ENCODE peak calls at places on chromosome 9, in eight cellular contexts. One of them, this sample, is unnamed.

GRCh38 chr9:76433851-76434250 is 25.1 kb upstream of the GCNT1 start:
- DNase-seq in osteoblast: no peak
- DNase-seq in AG04450: no peak
- DNase-seq in astrocyte: peak; percentile 72
- DNase-seq in right lobe of liver: no peak
- DNase-seq in mammary epithelial cell: peak; percentile 46
- DNase-seq in bronchial epithelial cell: peak; percentile 62
- DNase-seq in cardiac muscle cell: no peak
- DNase-seq in this sample: no peak

GRCh38 chr9:35538361-35539234 is 48.7 kb downstream of the RUSC2 start:
- DNase-seq in osteoblast: peak; percentile 90
- DNase-seq in AG04450: no peak
- DNase-seq in astrocyte: peak; percentile 82
- DNase-seq in right lobe of liver: no peak
- DNase-seq in mammary epithelial cell: peak; percentile 37
- DNase-seq in bronchial epithelial cell: peak; percentile 23
- DNase-seq in cardiac muscle cell: peak; percentile 92
- DNase-seq in this sample: no peak

GRCh38 chr9:131609116-131609830 is 64.0 kb downstream of the PRRT1B start:
- DNase-seq in osteoblast: peak; percentile 94
- DNase-seq in AG04450: no peak
- DNase-seq in astrocyte: peak; percentile 78
- DNase-seq in right lobe of liver: no peak
- DNase-seq in mammary epithelial cell: peak; percentile 67
- DNase-seq in bronchial epithelial cell: peak; percentile 45
- DNase-seq in cardiac muscle cell: peak; percentile 69
- DNase-seq in this sample: no peak

GRCh38 chr9:112870556-112870955 is 20.1 kb downstream of the SLC46A2 start:
- DNase-seq in osteoblast: no peak
- DNase-seq in AG04450: no peak
- DNase-seq in astrocyte: no peak
- DNase-seq in right lobe of liver: no peak
- DNase-seq in mammary epithelial cell: no peak
- DNase-seq in bronchial epithelial cell: no peak
- DNase-seq in cardiac muscle cell: no peak
- DNase-seq in this sample: no peak

GRCh38 chr9:23914431-23915003 is 88.5 kb upstream of the ELAVL2 start:
- DNase-seq in osteoblast: no peak
- DNase-seq in AG04450: no peak
- DNase-seq in astrocyte: no peak
- DNase-seq in right lobe of liver: no peak
- DNase-seq in mammary epithelial cell: no peak
- DNase-seq in bronchial epithelial cell: no peak
- DNase-seq in cardiac muscle cell: no peak
- DNase-seq in this sample: no peak

GRCh38 chr9:37445832-37446231 is 19.4 kb downstream of the ZBTB5 start:
- DNase-seq in osteoblast: no peak
- DNase-seq in AG04450: no peak
- DNase-seq in astrocyte: no peak
- DNase-seq in right lobe of liver: no peak
- DNase-seq in mammary epithelial cell: no peak
- DNase-seq in bronchial epithelial cell: no peak
- DNase-seq in cardiac muscle cell: no peak
- DNase-seq in this sample: no peak

GRCh38 chr9:80030801-80031200 is 459.0 kb downstream of the TLE4 start:
- DNase-seq in osteoblast: no peak
- DNase-seq in AG04450: no peak
- DNase-seq in astrocyte: peak; percentile 70
- DNase-seq in right lobe of liver: no peak
- DNase-seq in mammary epithelial cell: no peak
- DNase-seq in bronchial epithelial cell: no peak
- DNase-seq in cardiac muscle cell: no peak
- DNase-seq in this sample: no peak

GRCh38 chr9:6788175-6789016 is 30.6 kb downstream of the KDM4C start:
- DNase-seq in osteoblast: peak; percentile 87
- DNase-seq in AG04450: no peak
- DNase-seq in astrocyte: peak; percentile 49
- DNase-seq in right lobe of liver: no peak
- DNase-seq in mammary epithelial cell: peak; percentile 31
- DNase-seq in bronchial epithelial cell: peak; percentile 66
- DNase-seq in cardiac muscle cell: peak; percentile 44
- DNase-seq in this sample: peak; percentile 63

GRCh38 chr9:76957258-76957657 is 51.3 kb upstream of the PRUNE2 start:
- DNase-seq in osteoblast: no peak
- DNase-seq in AG04450: no peak
- DNase-seq in astrocyte: no peak
- DNase-seq in right lobe of liver: no peak
- DNase-seq in mammary epithelial cell: no peak
- DNase-seq in bronchial epithelial cell: no peak
- DNase-seq in cardiac muscle cell: no peak
- DNase-seq in this sample: no peak

GRCh38 chr9:125559194-125559593 is 147.8 kb downstream of the MAPKAP1 start:
- DNase-seq in osteoblast: no peak
- DNase-seq in AG04450: no peak
- DNase-seq in astrocyte: no peak
- DNase-seq in right lobe of liver: no peak
- DNase-seq in mammary epithelial cell: no peak
- DNase-seq in bronchial epithelial cell: no peak
- DNase-seq in cardiac muscle cell: no peak
- DNase-seq in this sample: no peak

GRCh38 chr9:125241000-125241862 is at the start of gene HSPA5:
- DNase-seq in osteoblast: peak; percentile 98
- DNase-seq in AG04450: peak; percentile 99
- DNase-seq in astrocyte: peak; percentile 99
- DNase-seq in right lobe of liver: peak; percentile 100
- DNase-seq in mammary epithelial cell: peak; percentile 99
- DNase-seq in bronchial epithelial cell: peak; percentile 99
- DNase-seq in cardiac muscle cell: peak; percentile 100
- DNase-seq in this sample: peak; percentile 100

GRCh38 chr9:76619645-76620044 is 144.6 kb upstream of the PCA3 start:
- DNase-seq in osteoblast: no peak
- DNase-seq in AG04450: no peak
- DNase-seq in astrocyte: no peak
- DNase-seq in right lobe of liver: no peak
- DNase-seq in mammary epithelial cell: no peak
- DNase-seq in bronchial epithelial cell: no peak
- DNase-seq in cardiac muscle cell: peak; percentile 60
- DNase-seq in this sample: no peak

GRCh38 chr9:6968271-6968670 is 210.5 kb downstream of the KDM4C start:
- DNase-seq in osteoblast: peak; percentile 86
- DNase-seq in AG04450: no peak
- DNase-seq in astrocyte: peak; percentile 66
- DNase-seq in right lobe of liver: no peak
- DNase-seq in mammary epithelial cell: no peak
- DNase-seq in bronchial epithelial cell: no peak
- DNase-seq in cardiac muscle cell: peak; percentile 18
- DNase-seq in this sample: no peak

GRCh38 chr9:104177003-104177611 is 83.0 kb downstream of the SMC2 start:
- DNase-seq in osteoblast: no peak
- DNase-seq in AG04450: no peak
- DNase-seq in astrocyte: no peak
- DNase-seq in right lobe of liver: no peak
- DNase-seq in mammary epithelial cell: peak; percentile 32
- DNase-seq in bronchial epithelial cell: peak; percentile 51
- DNase-seq in cardiac muscle cell: peak; percentile 28
- DNase-seq in this sample: no peak

GRCh38 chr9:16619341-16619740 is 251.1 kb downstream of the BNC2 start:
- DNase-seq in osteoblast: no peak
- DNase-seq in AG04450: no peak
- DNase-seq in astrocyte: no peak
- DNase-seq in right lobe of liver: no peak
- DNase-seq in mammary epithelial cell: no peak
- DNase-seq in bronchial epithelial cell: no peak
- DNase-seq in cardiac muscle cell: no peak
- DNase-seq in this sample: no peak

GRCh38 chr9:131273146-131273545 is 3.2 kb downstream of the FAM78A start:
- DNase-seq in osteoblast: peak; percentile 86
- DNase-seq in AG04450: no peak
- DNase-seq in astrocyte: no peak
- DNase-seq in right lobe of liver: no peak
- DNase-seq in mammary epithelial cell: no peak
- DNase-seq in bronchial epithelial cell: no peak
- DNase-seq in cardiac muscle cell: no peak
- DNase-seq in this sample: no peak

GRCh38 chr9:127767909-127768331 is 10.5 kb downstream of the SH2D3C start:
- DNase-seq in osteoblast: no peak
- DNase-seq in AG04450: no peak
- DNase-seq in astrocyte: peak; percentile 29
- DNase-seq in right lobe of liver: no peak
- DNase-seq in mammary epithelial cell: no peak
- DNase-seq in bronchial epithelial cell: no peak
- DNase-seq in cardiac muscle cell: peak; percentile 40
- DNase-seq in this sample: no peak

GRCh38 chr9:108687360-108687981 is 168.3 kb downstream of the ACTL7B start:
- DNase-seq in osteoblast: peak; percentile 80
- DNase-seq in AG04450: no peak
- DNase-seq in astrocyte: peak; percentile 17
- DNase-seq in right lobe of liver: no peak
- DNase-seq in mammary epithelial cell: peak; percentile 50
- DNase-seq in bronchial epithelial cell: peak; percentile 51
- DNase-seq in cardiac muscle cell: peak; percentile 71
- DNase-seq in this sample: no peak

GRCh38 chr9:114235113-114235589 is 79.8 kb downstream of the COL27A1 start:
- DNase-seq in osteoblast: no peak
- DNase-seq in AG04450: no peak
- DNase-seq in astrocyte: no peak
- DNase-seq in right lobe of liver: no peak
- DNase-seq in mammary epithelial cell: no peak
- DNase-seq in bronchial epithelial cell: no peak
- DNase-seq in cardiac muscle cell: peak; percentile 39
- DNase-seq in this sample: no peak

GRCh38 chr9:1100945-1101344 is 50.8 kb downstream of the DMRT2 start:
- DNase-seq in osteoblast: no peak
- DNase-seq in AG04450: no peak
- DNase-seq in astrocyte: no peak
- DNase-seq in right lobe of liver: peak; percentile 70
- DNase-seq in mammary epithelial cell: peak; percentile 9
- DNase-seq in bronchial epithelial cell: peak; percentile 28
- DNase-seq in cardiac muscle cell: peak; percentile 59
- DNase-seq in this sample: peak; percentile 56
- TF ChIP-seq CTCF in osteoblast: peak; percentile 49
- TF ChIP-seq CTCF in AG04450: peak; percentile 79
- TF ChIP-seq CTCF in astrocyte: peak; percentile 21
- TF ChIP-seq CTCF in right lobe of liver: peak; percentile 70
- TF ChIP-seq CTCF in mammary epithelial cell: peak; percentile 53
- TF ChIP-seq CTCF in bronchial epithelial cell: peak; percentile 75
- TF ChIP-seq CTCF in cardiac muscle cell: peak; percentile 73
- TF ChIP-seq CTCF in this sample: peak; percentile 57

GRCh38 chr9:129136446-129137049 is 25.3 kb downstream of the PTPA start:
- DNase-seq in osteoblast: no peak
- DNase-seq in AG04450: no peak
- DNase-seq in astrocyte: no peak
- DNase-seq in right lobe of liver: no peak
- DNase-seq in mammary epithelial cell: no peak
- DNase-seq in bronchial epithelial cell: no peak
- DNase-seq in cardiac muscle cell: no peak
- DNase-seq in this sample: no peak
- H3K4me3 ChIP-seq in osteoblast: no peak overlapping the region
- H3K4me3 ChIP-seq in AG04450: no peak overlapping the region
- H3K4me3 ChIP-seq in astrocyte: no peak overlapping the region
- H3K4me3 ChIP-seq in right lobe of liver: no peak overlapping the region
- H3K4me3 ChIP-seq in mammary epithelial cell: no peak overlapping the region
- H3K4me3 ChIP-seq in bronchial epithelial cell: no peak overlapping the region
- H3K4me3 ChIP-seq in cardiac muscle cell: no peak overlapping the region
- H3K4me3 ChIP-seq in this sample: no peak overlapping the region

GRCh38 chr9:136270173-136270710 is 24.6 kb upstream of the QSOX2 start:
- DNase-seq in osteoblast: no peak
- DNase-seq in AG04450: no peak
- DNase-seq in astrocyte: no peak
- DNase-seq in right lobe of liver: no peak
- DNase-seq in mammary epithelial cell: no peak
- DNase-seq in bronchial epithelial cell: no peak
- DNase-seq in cardiac muscle cell: no peak
- DNase-seq in this sample: no peak

GRCh38 chr9:136265561-136266355 is 20.1 kb upstream of the QSOX2 start:
- DNase-seq in osteoblast: no peak
- DNase-seq in AG04450: no peak
- DNase-seq in astrocyte: no peak
- DNase-seq in right lobe of liver: no peak
- DNase-seq in mammary epithelial cell: no peak
- DNase-seq in bronchial epithelial cell: no peak
- DNase-seq in cardiac muscle cell: no peak
- DNase-seq in this sample: no peak

GRCh38 chr9:136267261-136268111 is 21.9 kb upstream of the QSOX2 start:
- DNase-seq in osteoblast: peak; percentile 100
- DNase-seq in AG04450: peak; percentile 49
- DNase-seq in astrocyte: peak; percentile 58
- DNase-seq in right lobe of liver: peak; percentile 82
- DNase-seq in mammary epithelial cell: peak; percentile 66
- DNase-seq in bronchial epithelial cell: peak; percentile 46
- DNase-seq in cardiac muscle cell: peak; percentile 89
- DNase-seq in this sample: peak; percentile 78

GRCh38 chr9:136268776-136269175 is 23.2 kb upstream of the QSOX2 start:
- DNase-seq in osteoblast: no peak
- DNase-seq in AG04450: no peak
- DNase-seq in astrocyte: no peak
- DNase-seq in right lobe of liver: no peak
- DNase-seq in mammary epithelial cell: no peak
- DNase-seq in bronchial epithelial cell: no peak
- DNase-seq in cardiac muscle cell: no peak
- DNase-seq in this sample: no peak

GRCh38 chr9:136268318-136268717 is 22.7 kb upstream of the QSOX2 start:
- DNase-seq in osteoblast: no peak
- DNase-seq in AG04450: no peak
- DNase-seq in astrocyte: no peak
- DNase-seq in right lobe of liver: no peak
- DNase-seq in mammary epithelial cell: no peak
- DNase-seq in bronchial epithelial cell: no peak
- DNase-seq in cardiac muscle cell: peak; percentile 20
- DNase-seq in this sample: no peak
- TF ChIP-seq CTCF in osteoblast: no peak
- TF ChIP-seq CTCF in AG04450: peak; percentile 12
- TF ChIP-seq CTCF in astrocyte: no peak
- TF ChIP-seq CTCF in right lobe of liver: no peak
- TF ChIP-seq CTCF in mammary epithelial cell: no peak
- TF ChIP-seq CTCF in bronchial epithelial cell: no peak
- TF ChIP-seq CTCF in cardiac muscle cell: no peak
- TF ChIP-seq CTCF in this sample: no peak

DNA sequence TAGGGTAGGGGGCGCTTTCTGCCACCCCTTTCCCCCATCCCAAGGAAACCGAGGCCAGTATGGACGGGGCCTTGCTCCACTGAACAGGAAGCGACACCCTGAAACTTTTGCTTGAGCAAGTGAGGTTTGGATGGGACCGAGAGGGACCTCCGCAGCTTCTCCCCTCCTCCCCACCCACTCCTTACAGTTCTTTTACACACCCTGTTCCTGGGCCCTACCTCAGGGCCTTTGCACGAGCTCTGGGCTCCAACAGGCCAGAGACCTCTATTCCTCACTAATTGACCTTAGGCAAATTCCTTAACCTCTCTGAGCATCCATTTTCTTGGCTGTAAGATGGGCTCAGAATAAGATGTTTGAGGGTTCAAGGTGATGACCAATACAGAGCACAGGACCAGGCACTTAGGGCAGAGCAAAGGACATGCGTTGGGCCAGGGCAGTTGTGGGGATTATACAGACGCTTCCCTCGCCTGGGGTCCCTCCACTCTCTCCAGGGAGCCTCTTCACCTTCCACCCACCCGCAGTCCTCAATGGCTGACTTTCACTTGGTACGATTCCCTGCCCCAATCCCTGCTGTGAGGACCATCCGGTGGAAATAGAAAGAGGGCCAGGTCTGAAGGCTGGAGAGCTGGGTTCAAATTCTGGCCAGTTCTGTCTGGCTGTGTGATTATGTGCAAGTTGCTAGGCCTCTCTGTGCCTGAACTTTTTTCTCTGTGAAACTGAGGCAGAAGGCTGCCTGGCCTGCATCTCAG is 206.3 kb upstream of the IER5L start:
- DNase-seq in osteoblast: peak; percentile 38
- DNase-seq in AG04450: no peak
- DNase-seq in astrocyte: no peak
- DNase-seq in right lobe of liver: no peak
- DNase-seq in mammary epithelial cell: no peak
- DNase-seq in bronchial epithelial cell: no peak
- DNase-seq in cardiac muscle cell: no peak
- DNase-seq in this sample: no peak
- H3K4me3 ChIP-seq in osteoblast: peak overlapping the region; percentile 73
- H3K4me3 ChIP-seq in AG04450: no peak overlapping the region
- H3K4me3 ChIP-seq in astrocyte: peak overlapping the region; percentile 51
- H3K4me3 ChIP-seq in right lobe of liver: peak overlapping the region; percentile 65
- H3K4me3 ChIP-seq in mammary epithelial cell: no peak overlapping the region
- H3K4me3 ChIP-seq in bronchial epithelial cell: peak overlapping the region; percentile 57
- H3K4me3 ChIP-seq in cardiac muscle cell: no peak overlapping the region
- H3K4me3 ChIP-seq in this sample: peak overlapping the region; percentile 60